ENCODE peak calls at places on chromosome 22, in six cellular contexts. H is GM12878, P is HCT116, Q is HepG2, Z is H1, J is K562. I is an unnamed sample.
A peak's percentile ranks its signal among the peaks of the same experiment; 100 is the strongest.

GRCh38 chr22:43135565-43135964 is 7.6 kb downstream of the MCAT start:
- DNase-seq in H (no peak), P (no peak), Q (no peak), Z (no peak), J (no peak), I (no peak)

GRCh38 chr22:25726241-25726640 is 15.7 kb upstream of the MYO18B start:
- DNase-seq in H (no peak), P (no peak), Q (no peak), Z (no peak), J (peak; percentile 46), I (no peak)

GRCh38 chr22:49093192-49093880 is 734.3 kb downstream of the BRD1 start:
- DNase-seq in H (no peak), P (no peak), Q (no peak), Z (no peak), J (no peak), I (no peak)

GRCh38 chr22:43846966-43847365 is 15.3 kb downstream of the SULT4A1 start:
- DNase-seq in H (no peak), P (no peak), Q (no peak), Z (no peak), J (no peak), I (no peak)

GRCh38 chr22:23070418-23071162 is at the start of gene GNAZ:
- DNase-seq in H (no peak), P (no peak), Q (no peak), Z (peak; percentile 78), J (no peak), I (no peak)

GRCh38 chr22:30334601-30335000 is 7.9 kb upstream of the TBC1D10A start:
- DNase-seq in H (no peak), P (no peak), Q (no peak), Z (no peak), J (no peak), I (no peak)

GRCh38 chr22:49233507-49234100 is 594.1 kb downstream of the BRD1 start:
- DNase-seq in H (no peak), P (no peak), Q (no peak), Z (peak; percentile 38), J (no peak), I (no peak)

GRCh38 chr22:35892192-35892591 is 136.4 kb downstream of the RBFOX2 start:
- DNase-seq in H (no peak), P (no peak), Q (no peak), Z (no peak), J (peak; percentile 14), I (no peak)

GRCh38 chr22:19066531-19067271 is 55.5 kb downstream of the DGCR2 start:
- DNase-seq in H (no peak), P (no peak), Q (no peak), Z (no peak), J (no peak), I (no peak)

GRCh38 chr22:23245045-23245798 is 64.9 kb downstream of the BCR start:
- DNase-seq in H (no peak), P (no peak), Q (no peak), Z (no peak), J (no peak), I (no peak)

GRCh38 chr22:29718949-29719893 is 582 bp upstream of the CABP7 start:
- DNase-seq in H (no peak), P (no peak), Q (no peak), Z (no peak), J (no peak), I (no peak)

GRCh38 chr22:48244388-48245118 is 1482.1 kb downstream of the TBC1D22A start:
- DNase-seq in H (no peak), P (no peak), Q (no peak), Z (peak; percentile 20), J (no peak), I (no peak)

GRCh38 chr22:29983296-29983917 is 96.9 kb upstream of the HORMAD2 start:
- DNase-seq in H (no peak), P (no peak), Q (no peak), Z (no peak), J (no peak), I (no peak)

GRCh38 chr22:47623740-47624103 is 861.3 kb downstream of the TBC1D22A start:
- DNase-seq in H (no peak), P (no peak), Q (no peak), Z (peak; percentile 33), J (no peak), I (no peak)

GRCh38 chr22:39954584-39955055 is 5.6 kb upstream of the TMA7B start:
- DNase-seq in H (no peak), P (no peak), Q (peak; percentile 46), Z (no peak), J (no peak), I (no peak)

GRCh38 chr22:50517495-50518260 is 7.7 kb downstream of the SCO2 start:
- DNase-seq in H (no peak), P (no peak), Q (no peak), Z (no peak), J (no peak), I (no peak)

GRCh38 chr22:24335529-24335928 is 64.9 kb downstream of the SPECC1L start:
- DNase-seq in H (no peak), P (no peak), Q (no peak), Z (no peak), J (no peak), I (no peak)

GRCh38 chr22:26259510-26259909 is 90.2 kb downstream of the SEZ6L start:
- DNase-seq in H (no peak), P (peak; percentile 0), Q (peak; percentile 30), Z (peak; percentile 73), J (peak; percentile 27), I (no peak)

GRCh38 chr22:26174280-26174679 is 5.0 kb downstream of the SEZ6L start:
- DNase-seq in H (no peak), P (no peak), Q (peak; percentile 23), Z (peak; percentile 55), J (peak; percentile 1), I (no peak)

GRCh38 chr22:17334983-17335382 is 34.3 kb upstream of the CECR2 start:
- DNase-seq in H (no peak), P (no peak), Q (no peak), Z (no peak), J (no peak), I (no peak)

GRCh38 chr22:42299586-42300285 is 29.3 kb upstream of the TCF20 start:
- DNase-seq in H (no peak), P (no peak), Q (no peak), Z (no peak), J (peak; percentile 63), I (no peak)

DNA sequence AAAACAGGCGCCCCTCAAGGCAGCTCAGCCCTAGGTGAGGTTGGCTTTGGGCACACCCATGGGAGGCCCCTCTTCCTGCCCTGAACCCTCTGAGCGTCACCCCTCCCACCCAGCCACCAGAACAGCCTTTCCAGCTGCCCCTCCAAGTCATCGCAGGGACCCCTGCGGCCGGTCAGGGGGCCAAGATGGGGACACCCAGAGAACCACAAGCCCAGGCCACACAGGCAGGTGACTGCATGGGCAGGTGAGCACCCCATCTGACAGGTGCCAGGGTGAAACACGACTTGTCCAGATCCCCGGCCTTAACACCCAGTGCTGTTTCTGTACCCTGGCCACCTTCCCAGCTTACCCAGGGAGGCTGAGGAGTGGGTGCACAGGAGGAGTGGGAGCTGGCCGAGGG is 24.6 kb upstream of the GRAMD4 start:
- DNase-seq in H (no peak), P (no peak), Q (no peak), Z (no peak), J (no peak), I (no peak)
- H3K4me1 ChIP-seq in H (peaks cover 21% of the 10 kb centered on the region), P (peaks cover 23% of the 10 kb centered on the region), Q (no peaks in the 10 kb centered on the region), Z (peaks cover 3% of the 10 kb centered on the region), J (peaks cover 11% of the 10 kb centered on the region), I (peaks cover 7% of the 10 kb centered on the region)

GRCh38 chr22:28594784-28595324 is 84.8 kb downstream of the TTC28 start:
- DNase-seq in H (no peak), P (peak; percentile 35), Q (peak; percentile 54), Z (no peak), J (peak; percentile 61), I (peak; percentile 32)
- TF ChIP-seq SIN3A in H (no peak), P (no peak), Q (no peak), Z (no peak), J (no peak), I (no peak)

GRCh38 chr22:45599836-45600577 is 71.6 kb upstream of the ATXN10 start:
- DNase-seq in H (no peak), P (no peak), Q (no peak), Z (no peak), J (no peak), I (no peak)

GRCh38 chr22:45594123-45594941 is 77.3 kb upstream of the ATXN10 start:
- DNase-seq in H (no peak), P (no peak), Q (no peak), Z (no peak), J (no peak), I (no peak)

GRCh38 chr22:45600791-45601730 is 70.6 kb upstream of the ATXN10 start:
- DNase-seq in H (no peak), P (no peak), Q (no peak), Z (no peak), J (no peak), I (no peak)

GRCh38 chr22:45598596-45599217 is 72.9 kb upstream of the ATXN10 start:
- DNase-seq in H (no peak), P (no peak), Q (no peak), Z (no peak), J (no peak), I (no peak)

DNA sequence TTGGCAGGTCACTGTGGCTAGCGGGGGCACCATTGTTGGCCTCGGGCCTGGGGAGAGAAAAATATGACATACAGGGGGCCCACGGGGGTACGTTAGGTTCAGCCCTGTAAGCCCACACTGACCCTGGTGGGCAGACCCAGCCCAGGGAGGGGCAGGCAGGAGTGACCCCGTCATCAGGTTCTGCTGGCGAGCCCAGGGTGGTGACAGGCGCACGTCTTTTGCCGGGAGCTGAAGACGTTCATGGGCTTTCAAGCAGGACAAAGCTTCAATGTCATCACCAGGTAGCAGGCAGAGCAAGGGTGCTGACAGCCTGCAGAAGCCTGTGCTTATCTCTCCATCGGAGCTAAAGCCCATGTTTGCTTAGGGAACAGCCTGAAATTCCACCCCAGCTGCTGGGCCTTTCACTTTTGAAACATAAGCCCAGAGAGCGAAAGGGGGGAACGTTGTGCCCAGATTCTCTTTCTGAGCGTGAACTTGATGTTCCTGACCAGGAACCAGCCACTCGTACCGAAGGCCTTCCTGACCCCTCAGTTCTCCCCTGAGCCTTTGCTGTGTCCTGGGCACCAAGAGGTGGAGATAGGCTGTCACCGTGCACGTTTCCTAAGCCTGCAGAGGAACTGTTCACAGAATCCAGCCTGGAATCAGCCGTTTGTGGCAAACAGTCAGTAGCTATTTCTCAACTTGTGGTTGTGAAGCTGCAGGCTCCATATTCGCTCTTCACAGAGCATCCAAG is 74.0 kb upstream of the ATXN10 start:
- DNase-seq in H (no peak), P (no peak), Q (peak; percentile 86), Z (no peak), J (no peak), I (no peak)
- H3K4me1 ChIP-seq in H (no peaks in the 10 kb centered on the region), P (peaks cover 8% of the 10 kb centered on the region), Q (peaks cover 19% of the 10 kb centered on the region), Z (no peaks in the 10 kb centered on the region), J (peaks cover 5% of the 10 kb centered on the region), I (no peaks in the 10 kb centered on the region)

DNA sequence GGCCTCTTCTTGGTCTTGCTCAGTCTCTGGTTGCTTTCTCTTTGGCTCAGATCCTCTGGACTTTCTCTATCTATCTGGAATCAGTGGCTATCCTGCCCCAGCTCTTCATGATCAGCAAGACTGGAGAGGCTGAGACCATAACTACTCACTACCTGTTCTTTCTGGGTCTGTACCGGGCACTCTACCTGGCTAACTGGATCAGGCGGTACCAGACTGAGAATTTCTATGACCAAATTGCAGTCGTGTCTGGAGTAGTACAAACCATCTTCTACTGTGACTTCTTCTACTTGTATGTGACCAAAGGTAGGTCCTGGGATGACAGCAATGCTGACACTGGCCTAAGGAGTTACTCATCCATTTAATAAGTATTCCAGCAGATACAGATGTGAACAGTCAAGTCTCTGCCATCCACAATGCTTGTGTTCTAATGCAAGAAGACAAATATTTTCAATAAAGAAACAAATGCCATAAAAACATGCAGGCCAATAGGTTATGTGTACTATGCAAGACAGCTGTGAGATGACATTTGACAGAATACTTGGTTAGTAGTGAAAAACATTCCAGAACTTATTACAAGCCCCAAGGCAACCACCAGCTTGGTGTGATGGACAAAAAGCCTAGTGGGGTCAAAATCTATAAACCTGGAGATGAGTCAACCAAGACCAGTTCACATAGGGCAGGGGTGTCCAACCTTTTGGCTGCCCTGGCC is 13.4 kb downstream of the KDELR3 start:
- DNase-seq in H (no peak), P (no peak), Q (no peak), Z (no peak), J (no peak), I (no peak)
- TF ChIP-seq SIN3A in H (no peak), P (no peak), Q (no peak), Z (no peak), J (no peak), I (no peak)

I was measured in Panc1.